ENCODE peak calls at places on chromosome 14, in seven cellular contexts. J is coronary artery; N is prostate gland; X is substantia nigra; G is lower lobe of right lung; A is hepatocyte; S is CD8-positive, alpha-beta memory T cell. V is an unnamed sample.

GRCh38 chr14:64685364-64686130 is 18.7 kb upstream of the PLEKHG3 start:
- DNase-seq in X (no peak), S (no peak), J (no peak), A (no peak), N (no peak), G (no peak), V (no peak)

GRCh38 chr14:100391777-100392176 is 68.6 kb downstream of the SLC25A47 start:
- DNase-seq in X (no peak), S (no peak), G (no peak), J (no peak), A (no peak), N (no peak), V (no peak)

GRCh38 chr14:61188936-61189808 is 92.0 kb downstream of the TMEM30B start:
- DNase-seq in S (no peak), X (no peak), N (peak; percentile 43), G (peak; percentile 63), J (no peak), A (peak; percentile 71), V (peak; percentile 88)

GRCh38 chr14:104290058-104290667 is 151.8 kb downstream of the KIF26A start:
- DNase-seq in A (no peak), S (peak; percentile 35), J (peak; percentile 36), G (peak; percentile 21), X (no peak), N (no peak), V (peak; percentile 47)

GRCh38 chr14:37116933-37117844 is 55.2 kb downstream of the SLC25A21 start:
- DNase-seq in J (no peak), N (no peak), A (peak; percentile 4), G (no peak), X (no peak), S (no peak), V (no peak)

GRCh38 chr14:94334837-94335236 is 11.7 kb upstream of the SERPINA6 start:
- DNase-seq in S (no peak), N (no peak), A (no peak), G (no peak), X (no peak), J (no peak), V (no peak)

GRCh38 chr14:51704465-51705050 is 52.8 kb downstream of the FRMD6 start:
- DNase-seq in J (no peak), X (no peak), G (no peak), N (no peak), A (no peak), S (no peak), V (no peak)

GRCh38 chr14:41830679-41831078 is 224.0 kb downstream of the LRFN5 start:
- DNase-seq in N (no peak), X (no peak), J (no peak), G (no peak), S (no peak), A (peak; percentile 22), V (no peak)

GRCh38 chr14:64680013-64680674 is 24.1 kb upstream of the PLEKHG3 start:
- DNase-seq in G (no peak), X (peak; percentile 15), S (no peak), J (no peak), N (peak; percentile 73), A (peak; percentile 60), V (peak; percentile 69)

GRCh38 chr14:61527325-61528100 is 167.8 kb upstream of the HIF1A start:
- DNase-seq in G (no peak), J (no peak), N (no peak), X (no peak), S (no peak), A (peak; percentile 61), V (no peak)

GRCh38 chr14:74459289-74459946 is 33.4 kb upstream of the SYNDIG1L start:
- DNase-seq in S (no peak), A (peak; percentile 47), G (no peak), X (no peak), J (peak; percentile 64), N (no peak), V (no peak)

GRCh38 chr14:52790011-52790755 is 1.2 kb downstream of the GNPNAT1 start:
- DNase-seq in G (no peak), S (no peak), J (no peak), N (no peak), A (no peak), X (no peak), V (no peak)

GRCh38 chr14:106044949-106045596 is 518.7 kb downstream of the TMEM121 start:
- DNase-seq in A (no peak), X (no peak), J (no peak), G (peak; percentile 76), S (peak; percentile 85), N (no peak), V (peak; percentile 79)

GRCh38 chr14:30387856-30388255 is 171.1 kb upstream of the G2E3 start:
- DNase-seq in X (no peak), J (no peak), A (no peak), S (no peak), N (no peak), G (no peak), V (no peak)

GRCh38 chr14:68512088-68512487 is 280.8 kb downstream of the ZFP36L1 start:
- DNase-seq in S (no peak), G (no peak), X (no peak), N (no peak), J (no peak), A (no peak), V (no peak)

GRCh38 chr14:69101331-69101826 is 51.5 kb downstream of the DCAF5 start:
- DNase-seq in X (no peak), A (peak; percentile 72), S (no peak), J (no peak), G (no peak), N (peak; percentile 19), V (no peak)

GRCh38 chr14:66568220-66568619 is 60.3 kb downstream of the GPHN start:
- DNase-seq in A (no peak), X (no peak), N (no peak), S (no peak), G (no peak), J (no peak), V (no peak)

GRCh38 chr14:79542121-79542520 is 669.2 kb downstream of the DIO2 start:
- DNase-seq in A (no peak), J (no peak), N (no peak), S (no peak), G (no peak), X (no peak), V (no peak)

GRCh38 chr14:58904771-58905170 is 267.0 kb downstream of the DACT1 start:
- DNase-seq in N (no peak), G (no peak), S (no peak), A (no peak), J (no peak), X (no peak), V (no peak)

DNA sequence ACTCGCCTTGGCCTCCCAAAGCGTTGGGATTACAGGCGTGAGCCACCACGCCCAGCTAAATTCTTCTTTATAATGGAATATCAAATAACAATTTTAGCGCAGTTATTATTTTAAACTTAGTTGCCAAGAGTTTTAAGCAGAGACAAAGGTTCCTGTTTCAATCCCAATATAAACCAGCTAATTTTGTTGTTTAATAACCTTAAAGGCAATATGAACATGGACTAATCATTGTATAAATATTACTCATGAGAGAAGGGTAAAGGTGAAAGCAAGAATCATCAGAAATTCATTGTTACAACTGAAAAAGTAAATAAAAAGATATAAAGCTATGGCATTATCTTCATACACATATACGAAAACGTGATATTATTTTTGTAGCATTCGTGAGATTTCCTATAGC is 8.2 kb downstream of the DTD2 start:
- DNase-seq in J (no peak), N (no peak), X (no peak), A (no peak), S (no peak), G (no peak), V (no peak)
- H3K27ac ChIP-seq in J (no peak overlapping the region), N (no peak overlapping the region), X (no peak overlapping the region), A (no peak overlapping the region), S (no peak overlapping the region), G (no peak overlapping the region), V (no peak overlapping the region)

GRCh38 chr14:71113376-71113775 is 206.1 kb downstream of the PCNX1 start:
- DNase-seq in S (no peak), G (no peak), N (no peak), J (no peak), A (no peak), X (no peak), V (no peak)

GRCh38 chr14:71117839-71118743 is 210.8 kb downstream of the PCNX1 start:
- DNase-seq in S (no peak), G (no peak), A (peak; percentile 78), J (no peak), X (no peak), N (no peak), V (no peak)

GRCh38 chr14:71116206-71117122 is 209.2 kb downstream of the PCNX1 start:
- DNase-seq in N (no peak), X (no peak), A (peak; percentile 36), G (no peak), J (no peak), S (no peak), V (no peak)

GRCh38 chr14:71114580-71114979 is 207.3 kb downstream of the PCNX1 start:
- DNase-seq in N (no peak), J (no peak), A (no peak), X (no peak), S (no peak), G (no peak), V (no peak)

GRCh38 chr14:71115306-71115705 is 208.0 kb downstream of the PCNX1 start:
- DNase-seq in G (no peak), X (no peak), N (no peak), J (no peak), S (no peak), A (no peak), V (no peak)
- H3K27ac ChIP-seq in G (no peak overlapping the region), X (no peak overlapping the region), N (no peak overlapping the region), J (no peak overlapping the region), S (no peak overlapping the region), A (peak overlapping the region; percentile 52), V (no peak overlapping the region)

GRCh38 chr14:101476931-101477553 is 84.3 kb upstream of the DIO3 start:
- DNase-seq in X (no peak), A (peak; percentile 83), J (peak; percentile 68), N (no peak), G (peak; percentile 67), S (peak; percentile 36), V (peak; percentile 67)

GRCh38 chr14:101477648-101478047 is 83.6 kb upstream of the DIO3 start:
- DNase-seq in G (no peak), N (no peak), J (no peak), A (no peak), X (no peak), S (no peak), V (no peak)

GRCh38 chr14:101474563-101475467 is 86.5 kb upstream of the DIO3 start:
- DNase-seq in X (no peak), S (peak; percentile 32), N (no peak), J (peak; percentile 62), A (no peak), G (no peak), V (no peak)

GRCh38 chr14:101475468-101476257 is 85.6 kb upstream of the DIO3 start:
- DNase-seq in A (peak; percentile 64), S (peak; percentile 35), G (no peak), J (peak; percentile 70), N (no peak), X (no peak), V (no peak)

GRCh38 chr14:101476258-101476930 is 84.9 kb upstream of the DIO3 start:
- DNase-seq in S (no peak), A (no peak), J (peak; percentile 56), N (no peak), G (no peak), X (no peak), V (no peak)
- H3K27ac ChIP-seq in S (no peak overlapping the region), A (peak overlapping the region; percentile 84), J (peak overlapping the region; percentile 65), N (no peak overlapping the region), G (peak overlapping the region; percentile 32), X (no peak overlapping the region), V (no peak overlapping the region)

DNA sequence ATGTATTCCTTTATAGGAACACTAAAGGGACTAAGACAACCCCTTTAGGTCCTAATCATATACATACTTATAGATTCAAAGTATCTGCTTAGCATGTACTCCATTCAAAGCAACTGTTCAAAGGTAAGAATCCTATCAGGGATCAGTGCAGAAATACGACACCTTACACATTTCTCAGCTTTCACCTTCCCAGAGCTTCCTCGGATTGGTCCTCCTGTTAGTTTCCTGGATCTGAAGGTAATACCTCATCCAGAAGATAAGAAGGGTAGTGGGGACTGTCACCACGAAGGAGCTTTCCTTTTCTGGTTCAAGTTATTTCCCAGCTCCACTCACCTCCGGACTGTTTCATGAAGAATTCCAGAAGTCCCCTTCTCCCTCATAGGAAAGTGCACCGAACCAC is 38.0 kb downstream of the RCOR1 start:
- DNase-seq in S (no peak), A (peak; percentile 28), X (no peak), J (no peak), N (no peak), G (no peak), V (no peak)
- H3K27ac ChIP-seq in S (peak overlapping the region; percentile 9), A (peak overlapping the region; percentile 81), X (no peak overlapping the region), J (no peak overlapping the region), N (no peak overlapping the region), G (no peak overlapping the region), V (no peak overlapping the region)

V was measured in aorta.